ENCODE peak calls at places on chromosomes 13 and 19, in six cellular contexts. One of them, this sample, is unnamed.

GRCh38 chr13:99432637-99433542 is 68.4 kb upstream of the TM9SF2 start:
- DNase-seq in lung: peak; percentile 62
- DNase-seq in osteocyte: no peak
- DNase-seq in EH: peak; percentile 89
- DNase-seq in KG1: no peak
- DNase-seq in GM18507: no peak
- DNase-seq in this sample: peak; percentile 75

GRCh38 chr19:49362048-49362925 is at the start of gene TEAD2:
- DNase-seq in lung: peak; percentile 71
- DNase-seq in osteocyte: peak; percentile 87
- DNase-seq in EH: peak; percentile 71
- DNase-seq in KG1: no peak
- DNase-seq in GM18507: no peak
- DNase-seq in this sample: peak; percentile 63

GRCh38 chr19:19259741-19260140 is 13.4 kb downstream of the TM6SF2 start:
- DNase-seq in lung: no peak
- DNase-seq in osteocyte: no peak
- DNase-seq in EH: peak; percentile 31
- DNase-seq in KG1: no peak
- DNase-seq in GM18507: no peak
- DNase-seq in this sample: peak; percentile 18

GRCh38 chr19:11401808-11402543 is 17.1 kb downstream of the RGL3 start:
- DNase-seq in lung: no peak
- DNase-seq in osteocyte: no peak
- DNase-seq in EH: no peak
- DNase-seq in KG1: no peak
- DNase-seq in GM18507: no peak
- DNase-seq in this sample: no peak

GRCh38 chr13:44734204-44734707 is 158.1 kb upstream of the TSC22D1 start:
- DNase-seq in lung: peak; percentile 49
- DNase-seq in osteocyte: no peak
- DNase-seq in EH: peak; percentile 65
- DNase-seq in KG1: no peak
- DNase-seq in GM18507: no peak
- DNase-seq in this sample: no peak

GRCh38 chr13:40410315-40410714 is 256.1 kb downstream of the FOXO1 start:
- DNase-seq in lung: no peak
- DNase-seq in osteocyte: no peak
- DNase-seq in EH: no peak
- DNase-seq in KG1: no peak
- DNase-seq in GM18507: no peak
- DNase-seq in this sample: no peak

GRCh38 chr13:42808572-42808971 is 27.2 kb downstream of the FAM216B start:
- DNase-seq in lung: no peak
- DNase-seq in osteocyte: no peak
- DNase-seq in EH: peak; percentile 60
- DNase-seq in KG1: no peak
- DNase-seq in GM18507: no peak
- DNase-seq in this sample: no peak

GRCh38 chr13:111216166-111216960 is 101.3 kb downstream of the ARHGEF7 start:
- DNase-seq in lung: no peak
- DNase-seq in osteocyte: peak; percentile 76
- DNase-seq in EH: peak; percentile 50
- DNase-seq in KG1: no peak
- DNase-seq in GM18507: no peak
- DNase-seq in this sample: no peak

GRCh38 chr13:79349011-79349410 is 57.0 kb downstream of the RBM26 start:
- DNase-seq in lung: no peak
- DNase-seq in osteocyte: no peak
- DNase-seq in EH: peak; percentile 32
- DNase-seq in KG1: no peak
- DNase-seq in GM18507: no peak
- DNase-seq in this sample: no peak

GRCh38 chr13:40194204-40194806 is 472.1 kb downstream of the FOXO1 start:
- DNase-seq in lung: no peak
- DNase-seq in osteocyte: peak; percentile 42
- DNase-seq in EH: no peak
- DNase-seq in KG1: no peak
- DNase-seq in GM18507: no peak
- DNase-seq in this sample: peak; percentile 98

GRCh38 chr19:31332096-31332495 is 17.1 kb downstream of the TSHZ3 start:
- DNase-seq in lung: no peak
- DNase-seq in osteocyte: no peak
- DNase-seq in EH: peak; percentile 67
- DNase-seq in KG1: no peak
- DNase-seq in GM18507: no peak
- DNase-seq in this sample: no peak

GRCh38 chr13:34720618-34721017 is 221.5 kb upstream of the NBEA start:
- DNase-seq in lung: no peak
- DNase-seq in osteocyte: no peak
- DNase-seq in EH: peak; percentile 60
- DNase-seq in KG1: no peak
- DNase-seq in GM18507: no peak
- DNase-seq in this sample: no peak

GRCh38 chr13:112690242-112690943 is 555 bp downstream of the ATP11A start:
- DNase-seq in lung: no peak
- DNase-seq in osteocyte: no peak
- DNase-seq in EH: peak; percentile 31
- DNase-seq in KG1: no peak
- DNase-seq in GM18507: peak; percentile 15
- DNase-seq in this sample: peak; percentile 24

GRCh38 chr13:27359203-27359821 is 65.1 kb upstream of the GTF3A start:
- DNase-seq in lung: peak; percentile 67
- DNase-seq in osteocyte: peak; percentile 90
- DNase-seq in EH: peak; percentile 71
- DNase-seq in KG1: peak; percentile 17
- DNase-seq in GM18507: no peak
- DNase-seq in this sample: peak; percentile 56

GRCh38 chr19:49862411-49863253 is 4.7 kb downstream of the PNKP start:
- DNase-seq in lung: no peak
- DNase-seq in osteocyte: no peak
- DNase-seq in EH: no peak
- DNase-seq in KG1: no peak
- DNase-seq in GM18507: no peak
- DNase-seq in this sample: no peak

GRCh38 chr19:55259540-55260210 is 858 bp upstream of the PPP6R1 start:
- DNase-seq in lung: no peak
- DNase-seq in osteocyte: no peak
- DNase-seq in EH: no peak
- DNase-seq in KG1: no peak
- DNase-seq in GM18507: no peak
- DNase-seq in this sample: no peak

GRCh38 chr19:6091771-6092291 is 18.5 kb downstream of the RFX2 start:
- DNase-seq in lung: no peak
- DNase-seq in osteocyte: no peak
- DNase-seq in EH: peak; percentile 73
- DNase-seq in KG1: no peak
- DNase-seq in GM18507: no peak
- DNase-seq in this sample: no peak

GRCh38 chr19:4910594-4911273 is 1.4 kb downstream of the UHRF1 start:
- DNase-seq in lung: no peak
- DNase-seq in osteocyte: no peak
- DNase-seq in EH: peak; percentile 85
- DNase-seq in KG1: peak; percentile 50
- DNase-seq in GM18507: no peak
- DNase-seq in this sample: peak; percentile 40